ENCODE peak calls at places on chromosomes 13 and 19, in seven cellular contexts. B is Peyer's patch, K is H54, Z is heart left ventricle, P is right lobe of liver, V is lower leg skin, F is tibial nerve. R is an unnamed sample.

GRCh38 chr13:32443111-32443510 is 15.2 kb upstream of the N4BP2L1 start:
- DNase-seq in B (peak), K (no peak), Z (no peak), P (no peak), V (no peak), F (no peak), R (no peak)

GRCh38 chr19:17328517-17329060 is 6.1 kb downstream of the ANO8 start:
- DNase-seq in B (peak), K (no peak), Z (no peak), P (no peak), V (no peak), F (no peak), R (no peak)

GRCh38 chr19:54316746-54317107 is 3.8 kb upstream of the LILRA5 start:
- DNase-seq in B (no peak), K (no peak), Z (no peak), P (no peak), V (peak), F (no peak), R (no peak)

GRCh38 chr19:40191836-40192646 is 815 bp downstream of the MAP3K10 start:
- DNase-seq in B (no peak), K (peak), Z (peak), P (no peak), V (no peak), F (no peak), R (no peak)

GRCh38 chr13:53238241-53238640 is 209.6 kb downstream of the OLFM4 start:
- DNase-seq in B (no peak), K (no peak), Z (no peak), P (no peak), V (no peak), F (no peak), R (no peak)

GRCh38 chr19:955803-956746 is 28.1 kb upstream of the WDR18 start:
- DNase-seq in B (no peak), K (no peak), Z (no peak), P (no peak), V (no peak), F (no peak), R (no peak)

GRCh38 chr19:35399231-35399630 is 28.4 kb downstream of the GPR42 start:
- DNase-seq in B (no peak), K (no peak), Z (no peak), P (no peak), V (no peak), F (no peak), R (no peak)

GRCh38 chr13:26618726-26619125 is 61.2 kb downstream of the WASF3 start:
- DNase-seq in B (no peak), K (no peak), Z (no peak), P (no peak), V (no peak), F (no peak), R (no peak)

GRCh38 chr19:33718668-33719259 is 77.9 kb upstream of the KCTD15 start:
- DNase-seq in B (no peak), K (no peak), Z (peak), P (no peak), V (no peak), F (no peak), R (no peak)

GRCh38 chr19:33721735-33722297 is 74.9 kb upstream of the KCTD15 start:
- DNase-seq in B (no peak), K (no peak), Z (no peak), P (no peak), V (no peak), F (no peak), R (no peak)

GRCh38 chr19:33719366-33720154 is 77.1 kb upstream of the KCTD15 start:
- DNase-seq in B (no peak), K (no peak), Z (peak), P (no peak), V (no peak), F (no peak), R (no peak)

GRCh38 chr19:33720691-33721682 is 75.7 kb upstream of the KCTD15 start:
- DNase-seq in B (no peak), K (no peak), Z (no peak), P (no peak), V (no peak), F (no peak), R (no peak)

GRCh38 chr19:33720155-33720493 is 76.5 kb upstream of the KCTD15 start:
- DNase-seq in B (no peak), K (no peak), Z (no peak), P (no peak), V (no peak), F (no peak), R (no peak)
- TF ChIP-seq POLR2A in B (no peak), K (no peak), Z (no peak), P (no peak), V (no peak), F (no peak), R (no peak)

DNA sequence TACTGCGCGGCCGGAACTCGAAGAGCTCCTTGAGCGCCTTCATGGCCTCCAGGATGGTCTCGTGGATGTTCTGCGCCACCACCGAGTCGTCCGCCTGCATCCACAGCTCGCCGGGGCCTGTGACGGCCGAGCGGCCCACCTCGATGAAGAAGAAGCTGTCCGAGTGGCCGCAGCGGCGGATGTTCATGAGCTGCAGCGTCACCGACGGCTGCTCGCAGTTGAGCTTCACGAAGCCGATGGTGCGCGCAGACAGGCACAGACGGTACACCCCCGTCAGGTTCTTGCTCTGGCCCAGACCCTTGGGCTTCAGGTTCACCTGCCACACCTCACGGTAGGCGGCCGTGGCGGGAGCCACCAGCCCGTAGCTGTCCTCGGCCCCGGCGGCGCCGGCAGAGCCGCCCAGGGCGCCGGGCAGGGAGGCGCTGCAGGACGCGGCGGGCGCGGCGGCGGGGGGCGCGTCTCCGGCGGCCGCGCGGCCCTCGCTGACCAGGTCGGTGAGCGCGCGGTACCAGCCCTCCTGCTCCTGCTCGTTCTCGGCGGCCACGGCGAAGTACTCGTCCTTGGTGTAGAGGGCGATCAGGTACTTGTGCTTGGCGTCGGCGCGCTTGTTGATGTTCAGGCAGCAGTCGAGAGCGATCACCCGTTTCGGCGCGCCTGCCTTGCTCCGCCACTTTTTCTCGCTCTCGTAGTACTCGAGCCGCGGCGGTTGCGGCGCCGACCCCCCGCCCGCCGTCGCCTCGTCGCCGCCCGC is 1.1 kb downstream of the IRS2 start:
- DNase-seq in B (no peak), K (no peak), Z (peak), P (peak), V (peak), F (no peak), R (no peak)
- TF ChIP-seq POLR2A in B (no peak), K (no peak), Z (no peak), P (no peak), V (no peak), F (no peak), R (no peak)

DNA sequence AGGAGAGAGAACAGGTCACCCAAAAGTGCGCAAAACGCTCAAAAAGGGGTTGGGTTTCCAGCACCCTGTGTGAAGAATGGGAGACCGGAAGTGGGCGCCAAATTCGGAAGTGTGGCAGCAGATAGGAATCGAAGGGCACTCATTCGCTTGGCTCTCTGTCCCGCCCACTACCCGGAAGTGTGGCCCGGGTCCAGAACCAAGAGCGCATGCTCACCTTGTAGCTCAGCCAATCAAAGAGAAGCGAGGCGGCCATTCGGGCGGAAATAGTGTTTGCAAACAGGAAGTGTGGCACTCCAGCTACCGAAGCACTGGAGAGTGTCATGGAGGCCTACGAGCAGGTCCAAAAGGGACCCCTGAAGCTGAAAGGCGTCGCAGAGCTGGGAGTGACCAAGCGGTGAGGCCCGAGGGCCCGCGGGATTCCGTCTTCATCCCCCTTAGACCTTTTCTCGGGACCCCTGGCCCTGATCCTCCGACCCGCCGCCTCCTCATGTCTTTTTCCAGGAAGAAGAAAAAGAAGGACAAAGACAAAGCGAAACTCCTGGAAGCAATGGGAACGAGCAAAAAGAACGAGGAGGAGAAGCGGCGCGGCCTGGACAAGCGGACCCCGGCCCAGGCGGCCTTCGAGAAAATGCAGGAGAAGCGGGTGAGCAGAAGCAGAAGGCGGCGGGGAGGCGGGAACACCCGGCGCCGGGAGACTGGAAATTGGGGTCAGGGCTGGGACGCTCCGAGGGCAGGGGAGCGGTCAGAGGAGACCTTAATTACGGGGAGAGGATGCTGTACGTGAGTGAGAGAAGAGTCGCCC is at the start of gene FAM32A:
- DNase-seq in B (peak), K (peak), Z (peak), P (peak), V (peak), F (peak), R (peak)
- TF ChIP-seq POLR2A in B (peak), K (peak), Z (peak), P (peak), V (no peak), F (peak), R (peak)

GRCh38 chr19:46849610-46850009 is 1.0 kb downstream of the AP2S1 start:
- DNase-seq in B (no peak), K (no peak), Z (peak), P (peak), V (no peak), F (no peak), R (no peak)

GRCh38 chr19:46847528-46847927 is 3.1 kb downstream of the AP2S1 start:
- DNase-seq in B (no peak), K (no peak), Z (peak), P (no peak), V (no peak), F (no peak), R (no peak)

GRCh38 chr19:46848389-46848788 is 2.3 kb downstream of the AP2S1 start:
- DNase-seq in B (no peak), K (no peak), Z (no peak), P (peak), V (no peak), F (no peak), R (no peak)

GRCh38 chr19:46852830-46853229 is 2.2 kb upstream of the AP2S1 start:
- DNase-seq in B (no peak), K (no peak), Z (no peak), P (no peak), V (no peak), F (no peak), R (no peak)

DNA sequence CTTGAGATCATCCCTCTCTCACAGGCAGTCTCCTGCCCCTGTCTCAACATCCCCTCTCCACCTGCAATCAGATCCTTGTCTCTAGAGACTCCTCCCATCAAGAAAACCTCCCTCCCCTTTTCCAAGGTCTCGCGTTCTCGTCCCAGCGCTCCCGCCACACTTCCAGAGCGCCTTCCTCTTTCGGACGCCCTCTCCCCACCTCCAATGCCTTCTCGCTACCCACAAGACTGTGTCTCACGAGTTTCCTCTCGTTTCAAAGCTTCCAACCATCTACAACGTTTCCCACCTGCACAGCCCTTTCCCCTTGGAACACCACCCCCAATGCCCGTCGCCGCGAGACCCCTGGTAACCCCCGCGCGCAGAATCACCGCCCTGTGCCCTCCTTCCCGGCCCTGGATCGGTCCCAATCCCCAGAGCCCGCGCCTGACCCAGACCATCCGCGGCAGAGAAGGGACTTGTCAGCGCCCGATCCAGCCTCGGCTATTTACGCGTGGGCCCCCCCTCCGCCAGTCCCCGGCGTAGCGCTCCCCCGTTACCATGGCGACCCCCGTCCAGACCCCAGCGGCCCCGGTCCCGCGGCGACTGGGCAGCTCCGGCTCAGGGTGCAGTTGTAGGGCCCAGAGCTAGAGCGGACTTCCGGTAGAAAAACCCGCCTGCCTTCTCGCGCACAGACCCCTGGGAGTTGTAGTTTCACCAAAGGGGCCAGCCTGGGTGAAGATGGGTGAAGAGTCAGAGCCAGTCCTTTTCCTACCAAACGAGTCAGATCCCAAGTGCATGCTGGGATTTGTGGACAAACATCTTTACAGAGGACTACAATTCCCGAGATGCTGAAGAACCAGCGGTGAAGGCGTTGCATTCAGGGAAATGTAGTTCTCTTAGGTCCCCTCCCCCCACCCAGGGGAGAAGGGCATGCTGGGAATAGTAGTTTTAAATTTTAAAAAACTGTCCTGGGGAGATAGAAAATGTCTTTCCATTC is at the start of gene AP2S1:
- DNase-seq in B (peak), K (peak), Z (peak), P (peak), V (peak), F (peak), R (peak)
- TF ChIP-seq POLR2A in B (peak), K (peak), Z (peak), P (peak), V (no peak), F (peak), R (peak)

DNA sequence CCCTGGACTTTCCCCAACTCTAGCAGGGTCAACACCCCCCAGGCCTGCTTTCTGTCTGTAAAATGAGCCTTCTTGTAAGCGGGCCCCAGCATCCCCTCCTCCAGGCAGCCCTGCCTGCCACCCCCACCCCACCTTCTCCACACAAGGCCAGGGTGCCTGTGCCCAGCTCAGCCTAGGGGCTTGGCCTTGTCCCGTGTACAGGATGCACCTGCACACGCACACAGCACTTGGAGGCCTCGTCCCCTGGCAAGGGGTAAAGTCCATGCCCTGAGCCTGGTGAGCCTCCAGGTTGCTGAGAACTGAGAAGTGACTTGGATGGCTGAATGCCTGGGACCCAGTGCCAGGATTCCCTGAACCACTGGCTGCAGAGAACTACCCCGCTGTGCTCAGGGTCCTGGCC is 1.6 kb upstream of the TM6SF2 start:
- DNase-seq in B (no peak), K (no peak), Z (no peak), P (peak), V (no peak), F (no peak), R (peak)
- TF ChIP-seq POLR2A in B (peak), K (no peak), Z (no peak), P (no peak), V (no peak), F (no peak), R (no peak)

GRCh38 chr13:20570540-20570939 is 3.6 kb downstream of the IFT88 start:
- DNase-seq in B (no peak), K (no peak), Z (no peak), P (no peak), V (no peak), F (no peak), R (no peak)

GRCh38 chr13:20565120-20565736 is 1.7 kb upstream of the IFT88 start:
- DNase-seq in B (no peak), K (no peak), Z (no peak), P (no peak), V (no peak), F (no peak), R (no peak)

GRCh38 chr13:20566424-20566916 is 487 bp upstream of the IFT88 start:
- DNase-seq in B (no peak), K (peak), Z (no peak), P (no peak), V (peak), F (no peak), R (no peak)

GRCh38 chr13:20567881-20568528 is 1.0 kb downstream of the IFT88 start:
- DNase-seq in B (no peak), K (no peak), Z (no peak), P (no peak), V (no peak), F (no peak), R (no peak)

GRCh38 chr13:20566917-20567755 is at the start of gene IFT88:
- DNase-seq in B (peak), K (peak), Z (peak), P (peak), V (peak), F (peak), R (peak)
- TF ChIP-seq POLR2A in B (peak), K (peak), Z (no peak), P (peak), V (no peak), F (no peak), R (peak)

GRCh38 chr19:12495002-12495802 is 10.6 kb upstream of the ZNF709 start:
- DNase-seq in B (peak), K (peak), Z (peak), P (peak), V (peak), F (peak), R (peak)
- TF ChIP-seq POLR2A in B (peak), K (peak), Z (peak), P (peak), V (no peak), F (peak), R (peak)

DNA sequence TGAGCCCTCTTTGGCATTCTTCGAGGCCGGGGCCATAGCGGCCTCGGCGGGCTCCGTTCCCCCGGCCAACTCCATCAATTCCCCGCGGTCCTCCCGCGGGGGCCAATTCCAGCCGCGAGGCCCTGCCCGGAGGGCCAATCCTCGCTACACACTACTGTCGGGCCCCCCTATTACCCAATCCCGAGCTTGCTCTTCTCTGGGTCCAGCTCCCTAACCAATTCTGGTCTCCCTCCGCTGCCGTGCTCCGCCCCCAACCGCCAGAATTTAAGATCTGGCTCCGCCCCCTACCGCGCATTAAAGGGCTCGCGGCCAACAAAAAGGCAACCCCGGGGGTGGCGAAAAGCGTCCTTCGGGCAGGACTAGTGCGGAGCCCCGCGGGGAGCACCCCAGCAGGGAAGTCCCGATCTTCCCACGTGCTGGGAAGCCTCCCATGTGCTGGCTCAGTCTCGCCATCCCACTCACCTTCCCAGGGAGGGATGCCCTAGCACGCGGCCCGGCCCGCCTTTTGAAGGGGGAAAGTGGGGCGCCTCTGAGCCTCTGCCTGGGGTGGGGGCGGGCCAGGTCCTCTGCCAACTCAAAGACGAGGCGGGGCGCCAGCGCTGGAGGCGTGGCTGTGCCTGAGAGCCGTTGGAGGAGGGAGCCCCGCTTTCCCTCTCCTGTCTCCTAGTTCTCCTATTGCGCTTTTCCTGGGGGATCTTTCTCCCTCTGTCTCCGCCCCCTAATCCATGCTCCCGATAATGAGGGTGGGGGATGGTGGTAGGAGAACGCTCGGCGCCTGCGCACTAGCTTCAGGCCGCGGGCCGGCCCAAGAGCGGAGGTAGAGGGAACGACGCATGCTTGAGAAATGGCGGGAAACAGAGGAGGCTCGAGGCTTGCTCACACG is 3.5 kb downstream of the LIPE start:
- DNase-seq in B (peak), K (peak), Z (peak), P (peak), V (peak), F (peak), R (peak)
- TF ChIP-seq POLR2A in B (peak), K (no peak), Z (peak), P (no peak), V (no peak), F (no peak), R (peak)